ENCODE peak calls at places on chromosomes 6 and 20, in nine cellular contexts. N is RWPE2; F is heart right ventricle; M is uterus; T is mesendoderm; W is sigmoid colon; S is heart left ventricle; A is CD8-positive, alpha-beta T cell; U is colonic mucosa. D is an unnamed sample.

GRCh38 chr6:52115891-52116604 is 28.6 kb upstream of the PKHD1 start:
- DNase-seq in W (no peak), F (no peak), N (no peak), A (no peak), U (peak; percentile 64), T (no peak), M (no peak), S (no peak), D (no peak)

GRCh38 chr6:147384029-147384428 is 124.5 kb upstream of the SAMD5 start:
- DNase-seq in T (no peak), F (no peak), M (no peak), N (no peak), A (no peak), S (no peak), U (no peak), W (no peak), D (no peak)

GRCh38 chr20:5008743-5009142 is 7.4 kb upstream of the SLC23A2 start:
- DNase-seq in T (no peak), M (no peak), S (no peak), N (no peak), W (no peak), F (peak; percentile 5), A (no peak), U (no peak), D (no peak)

GRCh38 chr6:28218312-28219248 is 6.5 kb upstream of the ZSCAN9 start:
- DNase-seq in F (peak; percentile 85), U (peak; percentile 78), M (peak; percentile 51), T (peak; percentile 64), N (no peak), A (no peak), W (peak; percentile 87), S (peak; percentile 90), D (peak; percentile 52)

GRCh38 chr6:51559059-51559458 is 528.4 kb downstream of the PKHD1 start:
- DNase-seq in U (no peak), A (no peak), M (no peak), W (no peak), F (no peak), S (no peak), N (no peak), T (peak; percentile 36), D (no peak)

GRCh38 chr20:53871541-53871940 is 198.9 kb downstream of the BCAS1 start:
- DNase-seq in M (no peak), T (no peak), U (no peak), S (no peak), F (no peak), A (no peak), W (no peak), N (no peak), D (no peak)

GRCh38 chr20:2521369-2522305 is 12.9 kb upstream of the ZNF343 start:
- DNase-seq in T (peak; percentile 36), N (no peak), W (no peak), S (no peak), F (peak; percentile 26), M (no peak), A (peak; percentile 66), U (peak; percentile 55), D (peak; percentile 33)

GRCh38 chr6:402901-403658 is 11.5 kb downstream of the IRF4 start:
- DNase-seq in N (no peak), T (no peak), W (no peak), F (no peak), M (no peak), U (no peak), A (no peak), S (no peak), D (peak; percentile 69)

GRCh38 chr20:2093200-2093781 is 8.3 kb upstream of the STK35 start:
- DNase-seq in T (peak; percentile 48), A (no peak), F (no peak), U (no peak), M (no peak), N (no peak), W (no peak), S (no peak), D (no peak)

GRCh38 chr6:8082954-8083858 is 19.0 kb upstream of the BLOC1S5 start:
- DNase-seq in T (peak; percentile 10), A (no peak), S (no peak), F (no peak), N (no peak), W (no peak), U (no peak), M (no peak), D (no peak)
- H3K4me1 ChIP-seq in T (no peaks in the 10 kb centered on the region), A (no peaks in the 10 kb centered on the region), S (peaks cover 48% of the 10 kb centered on the region), F (no peaks in the 10 kb centered on the region), N (peaks cover 64% of the 10 kb centered on the region), W (no peaks in the 10 kb centered on the region), U (no peaks in the 10 kb centered on the region), M (no peaks in the 10 kb centered on the region), D (no peaks in the 10 kb centered on the region)

GRCh38 chr20:728022-728944 is 40.0 kb downstream of the SLC52A3 start:
- DNase-seq in S (no peak), F (peak; percentile 50), T (peak; percentile 85), W (no peak), N (no peak), A (no peak), U (peak; percentile 22), M (no peak), D (no peak)
- H3K27me3 ChIP-seq in S (peaks cover 4% of the 10 kb centered on the region), F (peaks cover 63% of the 10 kb centered on the region), T (no peaks in the 10 kb centered on the region), W (peaks cover 64% of the 10 kb centered on the region), N (peaks cover 44% of the 10 kb centered on the region), A (peaks cover 4% of the 10 kb centered on the region), U (peaks cover 30% of the 10 kb centered on the region), M (peaks cover 5% of the 10 kb centered on the region), D (peaks cover 14% of the 10 kb centered on the region)

GRCh38 chr6:158322724-158323560 is 10.7 kb downstream of the TULP4 start:
- DNase-seq in T (no peak), U (no peak), W (no peak), S (no peak), F (no peak), M (no peak), A (no peak), N (no peak), D (no peak)

GRCh38 chr6:158321960-158322359 is 9.7 kb downstream of the TULP4 start:
- DNase-seq in S (no peak), W (no peak), A (no peak), M (no peak), U (no peak), N (no peak), F (no peak), T (no peak), D (no peak)

GRCh38 chr6:158324136-158324535 is 11.9 kb downstream of the TULP4 start:
- DNase-seq in M (no peak), T (no peak), N (no peak), F (no peak), S (no peak), W (no peak), A (no peak), U (no peak), D (no peak)

GRCh38 chr6:158323561-158323958 is 11.3 kb downstream of the TULP4 start:
- DNase-seq in A (no peak), T (no peak), S (no peak), W (no peak), M (no peak), N (no peak), U (no peak), F (no peak), D (no peak)

DNA sequence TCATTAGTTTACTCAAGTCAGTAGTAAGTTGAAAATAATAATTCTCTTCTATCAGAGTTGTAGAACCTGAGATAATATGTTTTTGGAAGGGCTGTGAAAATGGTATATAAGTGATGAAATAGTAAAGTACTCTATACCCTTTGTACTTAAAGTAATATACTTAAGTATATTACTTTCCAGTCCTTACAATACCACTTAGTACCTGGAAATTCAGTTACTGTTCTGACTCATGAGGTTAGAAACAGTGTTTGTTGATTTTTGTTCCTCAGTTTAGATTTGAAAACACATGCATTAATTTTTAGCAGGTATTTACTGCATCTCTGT is 10.1 kb downstream of the TULP4 start:
- DNase-seq in U (no peak), F (no peak), T (no peak), A (no peak), W (no peak), M (no peak), N (no peak), S (no peak), D (no peak)
- H3K4me3 ChIP-seq in U (no peak overlapping the region), F (no peak overlapping the region), T (no peak overlapping the region), A (no peak overlapping the region), W (no peak overlapping the region), M (no peak overlapping the region), N (no peak overlapping the region), S (no peak overlapping the region), D (peak overlapping the region; percentile 43)

DNA sequence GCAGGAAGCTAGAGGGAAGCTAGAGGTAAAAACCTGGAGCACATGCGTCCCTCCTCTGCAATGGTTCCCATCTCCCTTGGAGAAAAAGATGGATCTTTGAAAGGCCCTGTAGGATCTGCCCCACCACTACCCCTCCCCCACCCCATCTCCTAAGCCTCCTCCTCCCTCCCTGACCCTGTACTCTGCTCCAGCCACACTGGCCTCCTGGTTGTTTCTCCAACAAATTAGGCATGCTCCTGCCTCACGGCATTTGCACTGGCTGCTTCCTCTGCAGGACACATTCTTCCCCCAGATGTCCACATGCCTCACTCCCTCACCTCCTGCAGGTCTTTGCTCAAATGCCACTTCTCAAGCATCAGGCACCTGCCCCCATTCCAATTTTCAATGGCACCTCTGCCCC is 45.5 kb downstream of the UBE2V1 start:
- DNase-seq in N (no peak), W (no peak), U (no peak), F (no peak), T (no peak), A (no peak), M (no peak), S (peak; percentile 16), D (no peak)
- H3K4me1 ChIP-seq in N (no peaks in the 10 kb centered on the region), W (no peaks in the 10 kb centered on the region), U (no peaks in the 10 kb centered on the region), F (no peaks in the 10 kb centered on the region), T (no peaks in the 10 kb centered on the region), A (no peaks in the 10 kb centered on the region), M (no peaks in the 10 kb centered on the region), S (peaks cover 11% of the 10 kb centered on the region), D (peaks cover 4% of the 10 kb centered on the region)

GRCh38 chr6:63798378-63798777 is 162.8 kb downstream of the PHF3 start:
- DNase-seq in W (no peak), T (no peak), F (no peak), N (no peak), A (no peak), M (no peak), U (no peak), S (no peak), D (no peak)
- H3K27me3 ChIP-seq in W (no peaks in the 10 kb centered on the region), T (no peaks in the 10 kb centered on the region), F (no peaks in the 10 kb centered on the region), N (no peaks in the 10 kb centered on the region), A (no peaks in the 10 kb centered on the region), M (no peaks in the 10 kb centered on the region), U (no peaks in the 10 kb centered on the region), S (no peaks in the 10 kb centered on the region), D (peaks cover 5% of the 10 kb centered on the region)

GRCh38 chr6:36129889-36130671 is at the start of gene MAPK13:
- DNase-seq in T (peak; percentile 19), U (peak; percentile 63), A (peak; percentile 67), S (no peak), M (no peak), F (no peak), W (no peak), N (no peak), D (peak; percentile 50)
- H3K4me3 ChIP-seq in T (peak within 1 kb of the TSS; percentile 30), U (peak within 1 kb of the TSS; percentile 62), A (peak within 1 kb of the TSS; percentile 89), S (peak within 1 kb of the TSS; percentile 50), M (peak within 1 kb of the TSS; percentile 39), F (peak within 1 kb of the TSS; percentile 44), W (peak within 1 kb of the TSS; percentile 17), N (peak within 1 kb of the TSS; percentile 51), D (peak within 1 kb of the TSS; percentile 88)

GRCh38 chr20:23143098-23143497 is 57.0 kb upstream of the CD93 start:
- DNase-seq in T (peak; percentile 31), S (no peak), F (peak; percentile 82), U (no peak), N (peak; percentile 72), M (peak; percentile 59), A (no peak), W (peak; percentile 76), D (no peak)
- H3K4me1 ChIP-seq in T (no peaks in the 10 kb centered on the region), S (peaks cover 79% of the 10 kb centered on the region), F (peaks cover 10% of the 10 kb centered on the region), U (no peaks in the 10 kb centered on the region), N (peaks cover 49% of the 10 kb centered on the region), M (no peaks in the 10 kb centered on the region), A (no peaks in the 10 kb centered on the region), W (no peaks in the 10 kb centered on the region), D (peaks cover 20% of the 10 kb centered on the region)

GRCh38 chr20:46332373-46333135 is 24.3 kb upstream of the CDH22 start:
- DNase-seq in W (no peak), T (no peak), F (no peak), N (no peak), U (no peak), A (no peak), S (no peak), M (no peak), D (no peak)
- H3K27me3 ChIP-seq in W (peaks cover 100% of the 10 kb centered on the region), T (no peaks in the 10 kb centered on the region), F (peaks cover 42% of the 10 kb centered on the region), N (peaks cover 4% of the 10 kb centered on the region), U (peaks cover 7% of the 10 kb centered on the region), A (peaks cover 4% of the 10 kb centered on the region), S (peaks cover 58% of the 10 kb centered on the region), M (no peaks in the 10 kb centered on the region), D (peaks cover 6% of the 10 kb centered on the region)

D was measured in CD4-positive, CD25-positive, alpha-beta regulatory T cell.